ENCODE peak calls at places on chromosomes 5 and 9, in six cellular contexts. I is ovary, C is stomach, H is gastrocnemius medialis, U is Peyer's patch, L is heart right ventricle. Z is an unnamed sample.

GRCh38 chr5:96601811-96602244 is 60.3 kb upstream of the CAST start:
- DNase-seq in L (peak; percentile 77), H (no peak), U (peak; percentile 42), C (peak; percentile 34), I (no peak), Z (peak; percentile 78)

GRCh38 chr5:176832162-176832561 is 21.8 kb downstream of the UNC5A start:
- DNase-seq in L (no peak), H (no peak), U (no peak), I (no peak), C (no peak), Z (no peak)

GRCh38 chr9:131039129-131039954 is 30.4 kb downstream of the LAMC3 start:
- DNase-seq in C (no peak), H (no peak), U (no peak), I (no peak), L (no peak), Z (no peak)

GRCh38 chr9:117707561-117707960 is 3.4 kb downstream of the TLR4 start:
- DNase-seq in H (no peak), L (no peak), I (no peak), C (no peak), U (no peak), Z (no peak)

GRCh38 chr5:6197427-6197826 is 180.9 kb downstream of the MED10 start:
- DNase-seq in I (no peak), L (no peak), H (no peak), U (no peak), C (no peak), Z (no peak)

GRCh38 chr9:14097215-14097614 is 216.7 kb downstream of the NFIB start:
- DNase-seq in U (no peak), I (no peak), C (no peak), L (peak; percentile 32), H (no peak), Z (no peak)

GRCh38 chr5:69078921-69079537 is 14.8 kb upstream of the SLC30A5 start:
- DNase-seq in L (no peak), I (no peak), C (no peak), H (no peak), U (no peak), Z (no peak)

GRCh38 chr5:173472784-173473278 is 143.6 kb downstream of the BOD1 start:
- DNase-seq in U (no peak), I (no peak), C (no peak), H (peak; percentile 47), L (no peak), Z (no peak)

GRCh38 chr5:56319281-56320242 is 86.4 kb upstream of the ANKRD55 start:
- DNase-seq in L (peak; percentile 27), C (no peak), I (no peak), U (no peak), H (peak; percentile 42), Z (no peak)

GRCh38 chr9:21576331-21577189 is 94.4 kb upstream of the IFNE start:
- DNase-seq in L (no peak), U (peak; percentile 17), H (no peak), I (peak; percentile 10), C (no peak), Z (no peak)

GRCh38 chr5:97142521-97143254 is at the start of gene LIX1:
- DNase-seq in H (no peak), U (no peak), C (no peak), L (peak; percentile 23), I (no peak), Z (peak; percentile 34)

GRCh38 chr5:142984016-142984415 is 213.8 kb downstream of the ARHGAP26 start:
- DNase-seq in C (no peak), L (no peak), H (no peak), U (no peak), I (no peak), Z (no peak)

GRCh38 chr9:120431268-120431667 is 148.7 kb downstream of the CDK5RAP2 start:
- DNase-seq in H (no peak), C (no peak), L (no peak), U (no peak), I (no peak), Z (no peak)

GRCh38 chr5:6418679-6419276 is 29.9 kb upstream of the UBE2QL1 start:
- DNase-seq in I (no peak), H (no peak), L (no peak), C (no peak), U (no peak), Z (no peak)

GRCh38 chr9:79246170-79246569 is 325.6 kb upstream of the TLE4 start:
- DNase-seq in C (no peak), I (no peak), H (no peak), U (no peak), L (no peak), Z (no peak)

GRCh38 chr5:141617682-141618029 is 1.1 kb downstream of the DIAPH1 start:
- DNase-seq in L (no peak), U (peak; percentile 27), I (no peak), H (no peak), C (no peak), Z (peak; percentile 24)

GRCh38 chr9:69071059-69071458 is 35.5 kb downstream of the FXN start:
- DNase-seq in L (no peak), U (no peak), I (no peak), H (no peak), C (no peak), Z (no peak)

GRCh38 chr5:157801-158200 is 33.5 kb upstream of the LRRC14B start:
- DNase-seq in I (peak; percentile 7), L (no peak), C (no peak), H (no peak), U (no peak), Z (no peak)

GRCh38 chr5:60399507-60399906 is 300.5 kb downstream of the DEPDC1B start:
- DNase-seq in U (no peak), H (no peak), I (no peak), C (no peak), L (no peak), Z (no peak)

GRCh38 chr9:100028201-100028784 is 70.5 kb downstream of the ERP44 start:
- DNase-seq in H (peak; percentile 65), U (peak; percentile 66), C (peak; percentile 76), I (peak; percentile 64), L (peak; percentile 74), Z (peak; percentile 72)

GRCh38 chr9:134870311-134870694 is 10.3 kb upstream of the FCN2 start:
- DNase-seq in L (no peak), C (no peak), I (no peak), H (no peak), U (no peak), Z (no peak)

GRCh38 chr9:19379283-19379682 is 753 bp downstream of the RPS6 start:
- DNase-seq in U (no peak), C (no peak), I (no peak), L (no peak), H (no peak), Z (no peak)

GRCh38 chr5:92353107-92354030 is 970.3 kb upstream of the ARRDC3 start:
- DNase-seq in L (no peak), U (no peak), I (no peak), H (no peak), C (no peak), Z (no peak)

GRCh38 chr5:96961053-96961452 is 25.2 kb downstream of the LNPEP start:
- DNase-seq in H (no peak), U (no peak), L (no peak), I (no peak), C (no peak), Z (no peak)

GRCh38 chr5:136328097-136328496 is 37.2 kb downstream of the TRPC7 start:
- DNase-seq in H (no peak), C (no peak), L (no peak), U (no peak), I (no peak), Z (no peak)

GRCh38 chr9:133044125-133044524 is 13.3 kb downstream of the GTF3C5 start:
- DNase-seq in C (no peak), I (no peak), L (no peak), U (no peak), H (no peak), Z (no peak)

GRCh38 chr9:133041958-133042357 is 11.2 kb downstream of the GTF3C5 start:
- DNase-seq in H (no peak), C (no peak), I (no peak), L (no peak), U (no peak), Z (no peak)

GRCh38 chr9:133042676-133043075 is 11.9 kb downstream of the GTF3C5 start:
- DNase-seq in C (no peak), L (no peak), H (no peak), I (no peak), U (no peak), Z (no peak)

GRCh38 chr9:133044661-133045060 is 13.9 kb downstream of the GTF3C5 start:
- DNase-seq in H (no peak), L (no peak), I (no peak), C (no peak), U (no peak), Z (no peak)

GRCh38 chr9:133043449-133044035 is 12.7 kb downstream of the GTF3C5 start:
- DNase-seq in U (no peak), L (no peak), C (no peak), H (no peak), I (no peak), Z (no peak)
- H3K36me3 ChIP-seq in U (peaks cover 62% of the 10 kb centered on the region), L (peaks cover 86% of the 10 kb centered on the region), C (peaks cover 58% of the 10 kb centered on the region), H (no peaks in the 10 kb centered on the region), I (no peaks in the 10 kb centered on the region), Z (peaks cover 4% of the 10 kb centered on the region)

GRCh38 chr5:150488519-150489357 is 19.2 kb upstream of the NDST1 start:
- DNase-seq in H (peak; percentile 56), C (peak; percentile 76), U (no peak), L (peak; percentile 81), I (peak; percentile 75), Z (no peak)
- H3K27ac ChIP-seq in H (peak overlapping the region; percentile 98), C (peak overlapping the region; percentile 97), U (peak overlapping the region; percentile 85), L (peak overlapping the region; percentile 98), I (peak overlapping the region; percentile 13), Z (peak overlapping the region; percentile 89)

DNA sequence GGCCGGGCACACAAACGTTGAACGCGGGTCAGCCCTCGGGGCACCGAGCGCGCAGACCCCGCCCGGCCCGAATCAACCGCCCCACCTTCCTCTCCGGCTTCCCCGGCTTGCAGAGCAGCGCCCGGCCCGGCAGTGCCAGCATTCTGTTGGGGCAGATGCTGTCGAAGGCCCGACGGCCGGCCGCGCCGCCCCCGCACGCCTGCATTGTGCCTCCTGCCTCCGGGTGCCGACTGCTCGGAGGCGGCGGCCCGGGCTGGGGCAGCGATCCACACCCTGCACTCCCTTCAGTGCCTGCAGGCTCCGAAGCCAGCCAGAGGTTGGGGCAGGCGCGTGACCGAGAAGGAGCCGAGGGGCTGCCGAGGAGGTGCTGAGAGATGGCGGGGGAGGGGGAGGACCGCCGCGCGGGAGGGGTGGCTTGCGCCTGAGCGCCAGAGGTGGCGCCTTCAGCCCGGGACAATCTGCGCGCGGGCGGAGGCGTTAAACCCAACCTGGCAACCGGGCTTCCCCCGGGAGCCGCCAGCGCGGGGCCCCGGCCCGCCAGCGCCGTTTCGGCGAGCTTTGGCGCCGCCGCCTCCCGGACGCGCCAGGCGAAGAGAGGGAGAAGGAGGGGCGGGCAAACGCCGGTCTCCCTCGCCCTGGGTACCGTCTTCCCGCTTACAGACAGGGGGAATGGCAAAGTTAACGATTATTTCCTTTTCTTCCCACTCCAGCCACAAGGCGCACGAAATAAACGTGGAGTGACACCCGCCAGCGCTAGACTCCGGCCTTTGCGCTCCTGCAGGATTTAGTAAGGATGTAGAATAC is at the start of gene MCIDAS:
- DNase-seq in L (no peak), I (no peak), H (no peak), C (peak; percentile 81), U (no peak), Z (peak; percentile 64)
- TF ChIP-seq CTCF in L (peak; percentile 22), I (no peak), H (no peak), C (peak; percentile 30), U (no peak), Z (no peak)

GRCh38 chr5:71533614-71534013 is 53.5 kb upstream of the MCCC2 start:
- DNase-seq in I (no peak), C (no peak), H (no peak), L (no peak), U (no peak), Z (no peak)
- H3K36me3 ChIP-seq in I (no peaks in the 10 kb centered on the region), C (no peaks in the 10 kb centered on the region), H (no peaks in the 10 kb centered on the region), L (peaks cover 87% of the 10 kb centered on the region), U (peaks cover 38% of the 10 kb centered on the region), Z (no peaks in the 10 kb centered on the region)

Z was measured in colonic mucosa.